ENCODE peak calls at places on chromosomes 13 and 19, in five cellular contexts. M, L, X, R and E are unnamed samples.

GRCh38 chr13:33487575-33488243 is 202.2 kb upstream of the STARD13 start:
- DNase-seq in R (peak; percentile 8), L (peak; percentile 85), X (peak; percentile 33), M (no peak), E (no peak)

GRCh38 chr19:3154957-3155736 is 19.3 kb downstream of the GNA15 start:
- DNase-seq in M (peak; percentile 78), L (peak; percentile 99), R (no peak), X (peak; percentile 100), E (peak; percentile 95)

GRCh38 chr19:33293255-33294057 is 8.9 kb downstream of the CEBPA start:
- DNase-seq in M (no peak), R (peak; percentile 18), L (peak; percentile 71), X (peak; percentile 90), E (no peak)

GRCh38 chr19:46823049-46823448 is 27.6 kb downstream of the AP2S1 start:
- DNase-seq in R (no peak), M (no peak), L (no peak), X (no peak), E (no peak)

GRCh38 chr13:110161112-110161897 is 145.7 kb downstream of the COL4A1 start:
- DNase-seq in M (no peak), L (no peak), X (no peak), R (no peak), E (no peak)

GRCh38 chr19:6718111-6718740 is 2.2 kb downstream of the C3 start:
- DNase-seq in L (no peak), X (no peak), R (no peak), M (no peak), E (peak; percentile 80)

GRCh38 chr19:41811981-41812380 is 15.6 kb downstream of the CEACAM3 start:
- DNase-seq in M (no peak), L (no peak), R (no peak), X (no peak), E (no peak)

GRCh38 chr19:4773047-4773640 is 18.4 kb upstream of the FEM1A start:
- DNase-seq in R (no peak), X (peak; percentile 35), L (no peak), M (no peak), E (no peak)

GRCh38 chr19:10270616-10271394 is at the start of gene ICAM1:
- DNase-seq in X (no peak), M (peak; percentile 74), R (no peak), L (peak; percentile 17), E (peak; percentile 98)

GRCh38 chr13:77022341-77022740 is 4.6 kb downstream of the FBXL3 start:
- DNase-seq in L (no peak), R (no peak), M (no peak), X (no peak), E (no peak)

GRCh38 chr13:27979765-27980279 is 8.7 kb downstream of the URAD start:
- DNase-seq in R (no peak), M (no peak), L (no peak), X (no peak), E (peak; percentile 66)

GRCh38 chr13:74886496-74886895 is 595.5 kb downstream of the TBC1D4 start:
- DNase-seq in L (no peak), R (peak; percentile 2), M (no peak), X (no peak), E (no peak)

GRCh38 chr19:48489608-48490216 is 20.5 kb downstream of the CYTH2 start:
- DNase-seq in L (peak; percentile 43), R (no peak), M (peak; percentile 86), X (peak; percentile 40), E (peak; percentile 93)

GRCh38 chr19:14835011-14835410 is at the start of the genes OR7A5 and OR7C1:
- DNase-seq in R (no peak), X (no peak), M (no peak), L (peak; percentile 89), E (no peak)

GRCh38 chr13:64855506-64855905 is 2374.6 kb downstream of the PCDH9 start:
- DNase-seq in M (no peak), X (peak; percentile 0), R (no peak), L (peak; percentile 1), E (no peak)

GRCh38 chr19:47729799-47730520 is 15.4 kb upstream of the NOP53 start:
- DNase-seq in X (peak; percentile 77), M (peak; percentile 61), L (no peak), R (no peak), E (peak; percentile 89)

GRCh38 chr13:27359203-27359821 is 65.1 kb upstream of the GTF3A start:
- DNase-seq in X (peak; percentile 56), L (peak; percentile 46), M (peak; percentile 39), R (peak; percentile 50), E (peak; percentile 89)

GRCh38 chr13:91701975-91702374 is 303.6 kb downstream of the GPC5 start:
- DNase-seq in R (no peak), L (no peak), X (no peak), M (no peak), E (no peak)

GRCh38 chr19:16078311-16078758 is 2.0 kb downstream of the TPM4 start:
- DNase-seq in M (no peak), X (peak; percentile 59), L (no peak), R (no peak), E (no peak)

GRCh38 chr13:113845723-113846638 is 17.9 kb downstream of the GAS6 start:
- DNase-seq in L (no peak), M (no peak), R (no peak), X (no peak), E (peak; percentile 62)

GRCh38 chr13:85148009-85148408 is 651.2 kb downstream of the SLITRK6 start:
- DNase-seq in X (peak; percentile 13), M (no peak), R (peak; percentile 4), L (no peak), E (no peak)

GRCh38 chr13:33017410-33017929 is 1.2 kb downstream of the KL start:
- DNase-seq in L (no peak), X (no peak), R (no peak), M (peak; percentile 15), E (no peak)

GRCh38 chr19:38266981-38267597 is 2.7 kb downstream of the SPINT2 start:
- DNase-seq in X (peak; percentile 81), L (peak; percentile 26), R (no peak), M (no peak), E (no peak)

GRCh38 chr19:8457802-8458201 is 13.0 kb downstream of the HNRNPM start:
- DNase-seq in M (no peak), L (no peak), R (no peak), X (no peak), E (no peak)

GRCh38 chr13:37602743-37603381 is 4.3 kb upstream of the POSTN start:
- DNase-seq in M (no peak), X (peak; percentile 14), L (peak; percentile 44), R (no peak), E (no peak)

GRCh38 chr19:45476349-45476717 is 8.5 kb downstream of the FOSB start:
- DNase-seq in M (no peak), R (no peak), X (no peak), L (no peak), E (no peak)

GRCh38 chr19:17616961-17617806 is 61.7 kb downstream of the COLGALT1 start:
- DNase-seq in X (peak; percentile 15), M (no peak), R (no peak), L (peak; percentile 23), E (no peak)